ENCODE peak calls at places on chromosomes 13 and 19, in five cellular contexts. One of them, this sample, is unnamed.

GRCh38 chr19:1884291-1884718 is 991 bp downstream of the ABHD17A start:
- DNase-seq in NCI-H2029 treated with DMSO at 0.1 percent for 48 hours: no peak
- DNase-seq in fibroblast of lung: no peak
- DNase-seq in HT1080: no peak
- DNase-seq in NCI-H1930: no peak
- DNase-seq in this sample: no peak

GRCh38 chr19:58361900-58362271 is 665 bp downstream of the ZNF497 start:
- DNase-seq in fibroblast of lung: no peak
- DNase-seq in NCI-H1930: peak
- DNase-seq in NCI-H2029 treated with DMSO at 0.1 percent for 48 hours: peak
- DNase-seq in HT1080: no peak
- DNase-seq in this sample: no peak

GRCh38 chr13:94886191-94886590 is 173.8 kb upstream of the SOX21 start:
- DNase-seq in NCI-H2029 treated with DMSO at 0.1 percent for 48 hours: no peak
- DNase-seq in HT1080: peak
- DNase-seq in NCI-H1930: no peak
- DNase-seq in fibroblast of lung: no peak
- DNase-seq in this sample: no peak

GRCh38 chr13:71828117-71828516 is 38.9 kb downstream of the DACH1 start:
- DNase-seq in HT1080: no peak
- DNase-seq in NCI-H1930: no peak
- DNase-seq in NCI-H2029 treated with DMSO at 0.1 percent for 48 hours: no peak
- DNase-seq in fibroblast of lung: no peak
- DNase-seq in this sample: no peak

GRCh38 chr13:75153834-75154233 is 328.1 kb downstream of the TBC1D4 start:
- DNase-seq in fibroblast of lung: peak
- DNase-seq in NCI-H2029 treated with DMSO at 0.1 percent for 48 hours: no peak
- DNase-seq in HT1080: no peak
- DNase-seq in NCI-H1930: no peak
- DNase-seq in this sample: no peak

GRCh38 chr19:33062902-33063301 is 1.8 kb downstream of the RHPN2 start:
- DNase-seq in NCI-H2029 treated with DMSO at 0.1 percent for 48 hours: no peak
- DNase-seq in fibroblast of lung: no peak
- DNase-seq in HT1080: no peak
- DNase-seq in NCI-H1930: no peak
- DNase-seq in this sample: no peak

GRCh38 chr13:85853161-85853894 is 54.1 kb upstream of the SLITRK6 start:
- DNase-seq in fibroblast of lung: no peak
- DNase-seq in NCI-H1930: no peak
- DNase-seq in NCI-H2029 treated with DMSO at 0.1 percent for 48 hours: no peak
- DNase-seq in HT1080: no peak
- DNase-seq in this sample: no peak

GRCh38 chr19:11092181-11092538 is 2.9 kb downstream of the LDLR start:
- DNase-seq in fibroblast of lung: peak
- DNase-seq in HT1080: peak
- DNase-seq in NCI-H2029 treated with DMSO at 0.1 percent for 48 hours: peak
- DNase-seq in NCI-H1930: no peak
- DNase-seq in this sample: no peak

GRCh38 chr19:46748325-46749109 is 2.3 kb upstream of the STRN4 start:
- DNase-seq in fibroblast of lung: peak
- DNase-seq in NCI-H1930: peak
- DNase-seq in NCI-H2029 treated with DMSO at 0.1 percent for 48 hours: peak
- DNase-seq in HT1080: no peak
- DNase-seq in this sample: no peak